ENCODE peak calls at places on chromosome X, in nine cellular contexts. Z is uterus, K is thyroid gland, A is dorsolateral prefrontal cortex, O is GM06990, N is fibroblast of pulmonary artery, G is GM12865, H is PC-3, B is kidney. R is an unnamed sample.

GRCh38 chrX:7108995-7109634 is 38.4 kb upstream of the STS start:
- DNase-seq in Z (no peak), K (peak), A (no peak), O (no peak), N (peak), G (no peak), H (no peak), B (no peak), R (no peak)

GRCh38 chrX:41475611-41476241 is 28.6 kb downstream of the NYX start:
- DNase-seq in Z (no peak), K (no peak), A (no peak), O (no peak), N (no peak), G (no peak), H (no peak), B (no peak), R (no peak)

GRCh38 chrX:21382715-21383114 is 8.5 kb downstream of the CNKSR2 start:
- DNase-seq in Z (no peak), K (no peak), A (no peak), O (no peak), N (peak), G (no peak), H (peak), B (no peak), R (no peak)

GRCh38 chrX:103362504-103362903 is 6.2 kb downstream of the TCEAL9 start:
- DNase-seq in Z (no peak), K (peak), A (no peak), O (no peak), N (peak), G (no peak), H (peak), B (no peak), R (no peak)

GRCh38 chrX:10726647-10727046 is 106.3 kb upstream of the MID1 start:
- DNase-seq in Z (no peak), K (no peak), A (no peak), O (no peak), N (peak), G (no peak), H (peak), B (no peak), R (no peak)

GRCh38 chrX:10119399-10119990 is 37.3 kb upstream of the CLCN4 start:
- DNase-seq in Z (peak), K (peak), A (peak), O (peak), N (peak), G (peak), H (peak), B (no peak), R (peak)

GRCh38 chrX:43741843-43742573 is 85.9 kb downstream of the MAOA start:
- DNase-seq in Z (peak), K (peak), A (no peak), O (no peak), N (peak), G (no peak), H (peak), B (no peak), R (no peak)

GRCh38 chrX:3263681-3264126 is 82.7 kb downstream of the MXRA5 start:
- DNase-seq in Z (no peak), K (no peak), A (no peak), O (no peak), N (no peak), G (no peak), H (no peak), B (no peak), R (no peak)

GRCh38 chrX:2846992-2847391 is 18.3 kb downstream of the GYG2 start:
- DNase-seq in Z (no peak), K (no peak), A (no peak), O (no peak), N (no peak), G (no peak), H (peak), B (no peak), R (no peak)

GRCh38 chrX:120308959-120309872 is 2.0 kb downstream of the TMEM255A start:
- DNase-seq in Z (peak), K (peak), A (peak), O (peak), N (peak), G (peak), H (peak), B (peak), R (peak)

GRCh38 chrX:101287402-101287801 is 3.7 kb downstream of the TAF7L start:
- DNase-seq in Z (no peak), K (no peak), A (no peak), O (no peak), N (peak), G (peak), H (peak), B (no peak), R (peak)

GRCh38 chrX:154488336-154489075 is 1.9 kb downstream of the SLC10A3 start:
- DNase-seq in Z (no peak), K (no peak), A (no peak), O (no peak), N (no peak), G (no peak), H (no peak), B (peak), R (no peak)

GRCh38 chrX:155313766-155314165 is 20.6 kb downstream of the CLIC2 start:
- DNase-seq in Z (no peak), K (no peak), A (no peak), O (no peak), N (no peak), G (no peak), H (peak), B (no peak), R (no peak)

GRCh38 chrX:46298821-46299220 is 246.4 kb downstream of the ZNF674 start:
- DNase-seq in Z (no peak), K (no peak), A (no peak), O (no peak), N (no peak), G (no peak), H (no peak), B (no peak), R (no peak)

GRCh38 chrX:12956704-12957541 is 18.0 kb upstream of the TMSB4X start:
- DNase-seq in Z (no peak), K (no peak), A (no peak), O (peak), N (peak), G (peak), H (peak), B (no peak), R (peak)

GRCh38 chrX:149512225-149512885 is 7.2 kb upstream of the IDS start:
- DNase-seq in Z (peak), K (peak), A (peak), O (no peak), N (peak), G (peak), H (peak), B (no peak), R (peak)

GRCh38 chrX:13001961-13002671 is 27.2 kb downstream of the TMSB4X start:
- DNase-seq in Z (no peak), K (no peak), A (no peak), O (no peak), N (no peak), G (no peak), H (peak), B (no peak), R (no peak)

GRCh38 chrX:111444881-111445280 is 32.9 kb upstream of the DCX start:
- DNase-seq in Z (no peak), K (no peak), A (no peak), O (no peak), N (no peak), G (no peak), H (no peak), B (no peak), R (no peak)

GRCh38 chrX:45668686-45669443 is 468.2 kb upstream of the DIPK2B start:
- DNase-seq in Z (no peak), K (peak), A (no peak), O (no peak), N (peak), G (no peak), H (peak), B (no peak), R (no peak)

GRCh38 chrX:148806145-148806868 is 305.9 kb downstream of the AFF2 start:
- DNase-seq in Z (no peak), K (no peak), A (no peak), O (no peak), N (no peak), G (no peak), H (no peak), B (no peak), R (no peak)

GRCh38 chrX:108312938-108313337 is 125.3 kb downstream of the COL4A6 start:
- DNase-seq in Z (peak), K (peak), A (no peak), O (no peak), N (peak), G (no peak), H (peak), B (no peak), R (no peak)

GRCh38 chrX:17697191-17697590 is 40.1 kb upstream of the SCML1 start:
- DNase-seq in Z (no peak), K (no peak), A (no peak), O (no peak), N (peak), G (no peak), H (peak), B (no peak), R (no peak)

GRCh38 chrX:69195197-69195596 is 29.9 kb upstream of the PJA1 start:
- DNase-seq in Z (no peak), K (no peak), A (no peak), O (no peak), N (no peak), G (no peak), H (no peak), B (no peak), R (no peak)

GRCh38 chrX:12867746-12868145 is 874 bp downstream of the TLR7 start:
- DNase-seq in Z (no peak), K (no peak), A (no peak), O (no peak), N (no peak), G (peak), H (no peak), B (no peak), R (no peak)

GRCh38 chrX:47316276-47317025 is 53.9 kb upstream of the ZNF157 start:
- DNase-seq in Z (no peak), K (no peak), A (no peak), O (no peak), N (peak), G (peak), H (no peak), B (no peak), R (no peak)

GRCh38 chrX:41559662-41560061 is 112.5 kb downstream of the NYX start:
- DNase-seq in Z (peak), K (no peak), A (no peak), O (no peak), N (peak), G (no peak), H (no peak), B (no peak), R (no peak)

GRCh38 chrX:103608305-103608963 is 671 bp downstream of the TCEAL3 start:
- DNase-seq in Z (no peak), K (peak), A (peak), O (peak), N (no peak), G (peak), H (peak), B (peak), R (peak)

GRCh38 chrX:123860506-123860840 is 620 bp downstream of the XIAP start:
- DNase-seq in Z (no peak), K (no peak), A (no peak), O (no peak), N (no peak), G (peak), H (peak), B (no peak), R (no peak)

GRCh38 chrX:21747523-21747922 is 10.4 kb downstream of the SMPX start:
- DNase-seq in Z (no peak), K (no peak), A (peak), O (no peak), N (peak), G (no peak), H (no peak), B (no peak), R (no peak)

GRCh38 chrX:154136627-154137161 is 7.3 kb upstream of the OPN1LW start:
- DNase-seq in Z (peak), K (peak), A (peak), O (peak), N (peak), G (peak), H (peak), B (peak), R (peak)

GRCh38 chrX:10582215-10582733 is 38.1 kb downstream of the MID1 start:
- DNase-seq in Z (no peak), K (no peak), A (no peak), O (no peak), N (peak), G (no peak), H (peak), B (no peak), R (no peak)

GRCh38 chrX:106606583-106606982 is 5.2 kb upstream of the RADX start:
- DNase-seq in Z (no peak), K (no peak), A (no peak), O (no peak), N (peak), G (no peak), H (peak), B (no peak), R (no peak)

GRCh38 chrX:119899125-119899524 is 3.4 kb downstream of the AKAP14 start:
- DNase-seq in Z (no peak), K (no peak), A (no peak), O (no peak), N (no peak), G (no peak), H (peak), B (no peak), R (no peak)

DNA sequence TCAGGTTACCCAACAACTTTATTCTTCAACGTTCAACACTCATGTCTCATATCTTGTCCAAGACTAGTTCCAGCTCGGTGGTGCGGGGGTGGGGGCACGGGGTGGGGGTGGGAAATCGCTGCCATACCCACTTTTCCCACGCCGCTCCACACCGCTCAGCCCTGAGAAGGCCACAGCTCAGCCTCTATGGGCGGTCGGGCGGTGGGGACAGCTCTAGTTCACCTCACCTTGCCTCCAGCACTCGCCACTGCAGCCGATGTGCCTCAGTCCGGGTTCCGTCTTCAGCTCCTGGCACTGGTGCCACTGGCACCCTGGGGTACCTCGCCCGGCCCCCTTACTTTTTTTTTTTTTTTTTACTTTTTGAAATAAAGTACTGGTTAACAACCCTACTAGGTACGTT is 522.2 kb downstream of the PCDH19 start:
- DNase-seq in Z (no peak), K (no peak), A (no peak), O (no peak), N (no peak), G (no peak), H (no peak), B (no peak), R (no peak)
- TF ChIP-seq CTCF in Z (no peak), K (no peak), A (no peak), O (no peak), N (no peak), G (no peak), H (no peak), B (no peak), R (no peak)

GRCh38 chrX:81121513-81122363 is 80.0 kb downstream of the HMGN5 start:
- DNase-seq in Z (peak), K (peak), A (peak), O (peak), N (peak), G (peak), H (peak), B (peak), R (peak)

GRCh38 chrX:81120270-81120935 is 81.3 kb downstream of the HMGN5 start:
- DNase-seq in Z (no peak), K (peak), A (no peak), O (peak), N (no peak), G (peak), H (no peak), B (no peak), R (no peak)

DNA sequence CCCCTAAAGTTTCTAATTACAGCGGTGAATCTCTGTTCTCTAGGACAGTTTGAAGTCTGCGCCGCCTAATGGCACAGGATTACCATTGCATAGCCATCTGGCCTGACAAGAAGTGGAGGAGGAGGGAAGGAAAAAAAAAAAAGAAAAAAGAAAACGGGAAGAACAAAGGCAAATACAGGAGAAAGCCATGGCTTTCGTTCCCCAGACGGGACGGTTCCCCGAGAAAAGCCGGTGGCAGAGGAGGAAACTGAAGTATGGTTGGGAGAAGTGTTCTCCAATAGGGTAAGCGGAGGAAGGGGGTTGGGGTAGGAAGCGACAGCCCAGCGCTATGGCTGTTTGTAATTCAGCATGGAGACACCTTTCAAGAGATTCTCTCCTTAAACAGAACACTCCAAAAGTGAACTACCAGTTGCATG is 80.8 kb downstream of the HMGN5 start:
- DNase-seq in Z (peak), K (peak), A (peak), O (peak), N (peak), G (peak), H (peak), B (no peak), R (no peak)
- TF ChIP-seq CTCF in Z (peak), K (peak), A (peak), O (peak), N (peak), G (peak), H (peak), B (peak), R (peak)

DNA sequence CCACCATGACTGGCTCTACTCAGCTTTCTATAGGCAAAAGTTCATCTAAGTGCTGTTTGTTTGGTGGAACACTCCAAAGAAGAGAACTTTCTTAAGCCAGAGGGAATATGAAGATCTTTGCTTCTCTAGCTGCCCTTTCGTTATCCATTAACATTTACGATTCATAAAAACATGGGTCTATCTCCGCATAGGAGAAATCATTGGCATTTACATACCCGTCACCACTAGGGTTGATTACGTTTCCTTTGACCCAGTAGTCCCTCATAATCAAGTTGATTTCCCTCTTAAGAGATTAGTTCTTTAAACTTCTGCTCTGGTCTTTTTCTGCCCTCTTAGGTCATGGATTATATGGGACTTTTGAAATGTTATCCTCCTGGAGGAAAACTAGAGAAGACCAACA is 57.5 kb downstream of the PTCHD1 start:
- DNase-seq in Z (no peak), K (no peak), A (no peak), O (no peak), N (no peak), G (no peak), H (no peak), B (no peak), R (no peak)
- TF ChIP-seq CTCF in Z (no peak), K (no peak), A (no peak), O (no peak), N (no peak), G (no peak), H (no peak), B (no peak), R (no peak)

DNA sequence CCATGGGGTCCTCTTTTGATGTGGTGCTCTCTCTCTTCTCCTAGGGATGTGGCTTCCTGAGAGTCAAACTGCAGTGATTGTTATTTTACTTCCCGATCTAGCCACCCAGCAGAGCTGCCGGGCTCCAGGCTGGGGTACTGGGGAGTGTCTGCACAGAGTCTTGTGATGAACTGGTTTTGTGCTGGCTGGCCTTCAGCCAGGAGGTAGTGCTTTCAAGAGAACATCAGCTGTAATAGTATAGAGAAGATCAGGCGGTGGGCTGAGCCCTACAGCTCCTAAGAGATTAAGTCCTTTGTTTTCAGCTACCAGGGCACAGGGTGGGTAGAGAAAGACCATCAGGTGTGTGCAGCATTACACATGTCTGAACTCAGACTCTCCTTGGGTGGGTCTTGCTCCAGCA is 59.0 kb upstream of the AGTR2 start:
- DNase-seq in Z (no peak), K (no peak), A (no peak), O (no peak), N (no peak), G (no peak), H (no peak), B (peak), R (no peak)
- TF ChIP-seq CTCF in Z (no peak), K (no peak), A (no peak), O (no peak), N (no peak), G (no peak), H (no peak), B (no peak), R (no peak)

DNA sequence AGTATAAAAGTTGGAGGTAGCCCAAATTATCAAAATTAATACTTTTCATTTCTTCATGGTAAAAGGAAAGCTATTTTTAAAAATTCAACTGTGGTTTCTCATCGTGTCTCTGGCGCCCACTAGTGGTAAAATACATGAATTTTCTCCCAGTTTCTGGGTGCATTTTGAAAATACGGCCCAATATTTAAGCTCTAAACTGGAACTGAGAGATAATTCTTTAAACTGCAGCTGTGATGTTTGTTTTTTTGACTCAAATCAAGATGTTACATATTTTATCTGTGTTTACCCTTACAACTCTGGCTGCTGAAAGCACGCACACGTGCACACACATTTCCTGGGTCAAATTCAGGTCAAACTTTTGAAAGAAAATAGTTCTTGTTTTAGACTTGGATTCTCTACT is 123.9 kb upstream of the ACSL4 start:
- DNase-seq in Z (no peak), K (no peak), A (no peak), O (peak), N (peak), G (peak), H (peak), B (no peak), R (no peak)
- TF ChIP-seq CTCF in Z (peak), K (peak), A (peak), O (peak), N (peak), G (peak), H (peak), B (peak), R (peak)

DNA sequence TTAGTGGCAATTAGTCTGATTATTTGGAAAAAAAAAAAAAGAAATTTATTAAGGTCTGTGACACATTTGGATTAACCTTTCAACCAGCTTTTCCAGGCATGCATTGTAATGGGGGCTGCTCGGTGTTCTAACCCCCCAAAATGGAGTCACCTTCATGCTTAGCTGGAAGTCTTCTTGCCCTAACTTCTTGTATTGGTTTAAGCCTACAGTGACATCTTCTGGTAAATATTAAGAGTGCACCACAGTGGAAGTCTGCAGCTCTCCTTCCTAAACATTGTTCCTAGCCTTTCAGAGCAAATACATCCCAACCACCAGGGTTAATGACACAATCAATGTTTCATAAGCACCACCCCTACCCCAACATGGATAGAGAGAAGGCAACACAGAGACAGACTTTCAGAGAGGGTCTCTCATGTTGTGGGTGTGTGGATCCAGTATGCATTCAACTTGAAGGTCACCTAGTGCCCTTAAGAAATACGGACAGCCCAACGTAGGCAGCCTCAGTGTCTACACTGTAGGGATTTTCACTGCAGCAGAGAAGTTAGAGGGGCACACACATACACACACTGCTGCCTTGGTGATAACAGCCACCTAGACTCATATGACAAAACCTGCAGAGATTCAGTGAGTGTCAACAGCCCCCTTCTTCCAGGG is 142.9 kb upstream of the MBNL3 start:
- DNase-seq in Z (no peak), K (no peak), A (no peak), O (no peak), N (peak), G (peak), H (peak), B (no peak), R (peak)
- TF ChIP-seq CTCF in Z (peak), K (no peak), A (peak), O (peak), N (peak), G (peak), H (peak), B (peak), R (peak)

GRCh38 chrX:54786972-54787371 is 11.1 kb downstream of the ITIH6 start:
- DNase-seq in Z (no peak), K (no peak), A (no peak), O (no peak), N (no peak), G (peak), H (peak), B (no peak), R (no peak)
- TF ChIP-seq CTCF in Z (no peak), K (no peak), A (no peak), O (peak), N (no peak), G (peak), H (peak), B (no peak), R (peak)